ENCODE peak calls at places on chromosomes 11 and 22, in five cellular contexts. D is pancreas; K is WTC11; N is T-helper 1 cell; G is stimulated activated CD4-positive, alpha-beta T cell treated with anti-CD3 and anti-CD28 coated beads, Interleukin-2, amount 100 ng/mL, for 24 hours. M is an unnamed sample.

GRCh38 chr11:27352781-27353180 is 10.2 kb downstream of the CCDC34 start:
- DNase-seq in D (no peak), K (no peak), N (no peak), G (no peak), M (no peak)

GRCh38 chr11:94742645-94743044 is 25.5 kb upstream of the AMOTL1 start:
- DNase-seq in D (no peak), K (no peak), N (no peak), G (no peak), M (no peak)

GRCh38 chr22:23187871-23188700 is 7.8 kb downstream of the BCR start:
- DNase-seq in D (no peak), K (no peak), N (no peak), G (no peak), M (no peak)

GRCh38 chr11:15347969-15348734 is 233.4 kb downstream of the INSC start:
- DNase-seq in D (no peak), K (no peak), N (no peak), G (no peak), M (no peak)

GRCh38 chr22:19629720-19630419 is 84.4 kb upstream of the SEPTIN5 start:
- DNase-seq in D (peak), K (peak), N (peak), G (peak), M (peak)

GRCh38 chr11:66934971-66935779 is 23.0 kb downstream of the PC start:
- DNase-seq in D (no peak), K (no peak), N (no peak), G (no peak), M (no peak)

GRCh38 chr11:65013130-65013691 is 749 bp upstream of the ARL2 start:
- DNase-seq in D (peak), K (peak), N (peak), G (peak), M (no peak)

GRCh38 chr22:49196046-49196511 is 631.6 kb downstream of the BRD1 start:
- DNase-seq in D (no peak), K (peak), N (no peak), G (no peak), M (no peak)

GRCh38 chr22:49689858-49690257 is 137.8 kb downstream of the BRD1 start:
- DNase-seq in D (no peak), K (no peak), N (no peak), G (no peak), M (no peak)

GRCh38 chr11:3710485-3711259 is 39.5 kb upstream of the CHRNA10 start:
- DNase-seq in D (no peak), K (no peak), N (no peak), G (no peak), M (no peak)

GRCh38 chr22:24585461-24585860 is 7.4 kb downstream of the LRRC75B start:
- DNase-seq in D (no peak), K (no peak), N (no peak), G (no peak), M (no peak)

M was measured in T follicular helper cell.